ENCODE peak calls at places on chromosome 21, in ten cellular contexts. I, T, X, F, A, E, Q, W, U and O are unnamed samples.

GRCh38 chr21:44365251-44365966 is 12.0 kb downstream of the TRPM2 start:
- DNase-seq in I (peak; percentile 43), T (no peak), X (no peak), F (no peak), A (no peak), E (no peak), Q (peak; percentile 61), W (no peak), U (no peak), O (no peak)

GRCh38 chr21:19268634-19269138 is 865.1 kb upstream of the TMPRSS15 start:
- DNase-seq in I (no peak), T (no peak), X (no peak), F (no peak), A (no peak), E (no peak), Q (no peak), W (no peak), U (no peak), O (no peak)

GRCh38 chr21:36783612-36784383 is 84.9 kb downstream of the SIM2 start:
- DNase-seq in I (no peak), T (no peak), X (no peak), F (no peak), A (no peak), E (peak; percentile 25), Q (no peak), W (no peak), U (peak; percentile 70), O (no peak)

GRCh38 chr21:41071410-41071809 is 96.5 kb upstream of the BACE2 start:
- DNase-seq in I (no peak), T (no peak), X (no peak), F (peak; percentile 15), A (no peak), E (peak; percentile 28), Q (no peak), W (no peak), U (no peak), O (no peak)

GRCh38 chr21:40291560-40291959 is 424.3 kb downstream of the PCP4 start:
- DNase-seq in I (no peak), T (no peak), X (no peak), F (no peak), A (no peak), E (peak; percentile 88), Q (no peak), W (no peak), U (no peak), O (no peak)

GRCh38 chr21:45421071-45421845 is 16.3 kb downstream of the COL18A1 start:
- DNase-seq in I (peak; percentile 33), T (peak; percentile 20), X (no peak), F (no peak), A (no peak), E (no peak), Q (peak; percentile 67), W (no peak), U (no peak), O (no peak)

GRCh38 chr21:15057290-15057689 is 7.5 kb downstream of the NRIP1 start:
- DNase-seq in I (no peak), T (no peak), X (no peak), F (no peak), A (no peak), E (peak; percentile 64), Q (no peak), W (no peak), U (no peak), O (no peak)

GRCh38 chr21:38486705-38487104 is 11.6 kb downstream of the ERG start:
- DNase-seq in I (no peak), T (no peak), X (no peak), F (no peak), A (no peak), E (no peak), Q (no peak), W (no peak), U (peak; percentile 13), O (no peak)

GRCh38 chr21:41827951-41828883 is 50.9 kb downstream of the PRDM15 start:
- DNase-seq in I (no peak), T (no peak), X (no peak), F (no peak), A (no peak), E (no peak), Q (peak; percentile 70), W (no peak), U (no peak), O (no peak)

GRCh38 chr21:38768385-38769071 is 37.2 kb upstream of the ETS2 start:
- DNase-seq in I (peak; percentile 53), T (no peak), X (no peak), F (no peak), A (no peak), E (no peak), Q (no peak), W (no peak), U (peak; percentile 96), O (no peak)

GRCh38 chr21:31158789-31159581 is 120.7 kb upstream of the KRTAP19-8 start:
- DNase-seq in I (no peak), T (no peak), X (no peak), F (peak; percentile 61), A (no peak), E (no peak), Q (no peak), W (no peak), U (peak; percentile 41), O (no peak)

GRCh38 chr21:30684506-30684905 is 34.1 kb downstream of the KRTAP21-3 start:
- DNase-seq in I (no peak), T (no peak), X (no peak), F (no peak), A (no peak), E (no peak), Q (no peak), W (no peak), U (no peak), O (no peak)